ENCODE peak calls at places on chromosomes 13 and 19, in eight cellular contexts. G is neural progenitor cell, R is endodermal cell, C is HCT116, X is left ventricle myocardium inferior, B is mucosa of descending colon, O is fibroblast of lung, N is left lung. K is an unnamed sample.

GRCh38 chr19:18789883-18790565 is 1.1 kb downstream of the COMP start:
- DNase-seq in R (peak), X (no peak), G (peak), C (no peak), N (peak), B (no peak), O (peak), K (peak)

GRCh38 chr13:75870397-75870801 is 234.3 kb downstream of the LMO7 start:
- DNase-seq in O (no peak), R (peak), X (no peak), N (no peak), G (peak), B (no peak), C (no peak), K (peak)

GRCh38 chr13:24511019-24511823 is 1.4 kb downstream of the PARP4 start:
- DNase-seq in B (peak), O (peak), R (peak), G (peak), X (no peak), C (peak), N (no peak), K (peak)

GRCh38 chr19:40608957-40609356 is 7.8 kb downstream of the LTBP4 start:
- DNase-seq in O (no peak), N (no peak), C (no peak), R (no peak), X (no peak), G (no peak), B (no peak), K (no peak)

GRCh38 chr13:48251616-48252081 is 18.6 kb downstream of the ITM2B start:
- DNase-seq in R (no peak), G (no peak), C (no peak), B (no peak), O (peak), X (no peak), N (no peak), K (peak)

GRCh38 chr13:110336681-110337080 is 29.6 kb downstream of the COL4A2 start:
- DNase-seq in O (no peak), X (no peak), C (no peak), N (no peak), R (no peak), B (no peak), G (no peak), K (no peak)

GRCh38 chr13:32496574-32497160 is 41.9 kb downstream of the N4BP2L2 start:
- DNase-seq in G (no peak), B (no peak), R (no peak), C (no peak), O (peak), X (no peak), N (no peak), K (no peak)

GRCh38 chr19:1082165-1082927 is 12.8 kb downstream of the POLR2E start:
- DNase-seq in G (peak), R (peak), X (no peak), N (peak), C (peak), O (peak), B (peak), K (no peak)

GRCh38 chr19:5952193-5953033 is 25.5 kb downstream of the RANBP3 start:
- DNase-seq in X (no peak), G (no peak), C (no peak), R (no peak), O (no peak), B (no peak), N (no peak), K (no peak)

GRCh38 chr13:31038834-31039552 is 106.5 kb downstream of the TEX26 start:
- DNase-seq in N (no peak), R (no peak), B (no peak), O (peak), G (no peak), C (no peak), X (no peak), K (peak)

GRCh38 chr19:33236696-33237390 is 11.2 kb upstream of the SLC7A10 start:
- DNase-seq in X (no peak), O (no peak), C (no peak), N (peak), G (no peak), R (no peak), B (no peak), K (no peak)

GRCh38 chr13:50631041-50631440 is 212.5 kb downstream of the DLEU7 start:
- DNase-seq in R (no peak), X (no peak), G (no peak), C (no peak), O (no peak), B (no peak), N (no peak), K (no peak)

GRCh38 chr13:40130871-40131636 is 475.6 kb downstream of the COG6 start:
- DNase-seq in G (no peak), C (peak), N (no peak), B (no peak), X (no peak), R (no peak), O (peak), K (peak)

GRCh38 chr13:42970824-42971669 is 21.0 kb downstream of the EPSTI1 start:
- DNase-seq in X (no peak), C (peak), O (peak), N (no peak), B (peak), R (peak), G (peak), K (peak)

GRCh38 chr19:2648528-2648937 is 54.0 kb downstream of the GNG7 start:
- DNase-seq in O (peak), N (peak), C (peak), R (peak), B (peak), G (peak), X (peak), K (peak)

GRCh38 chr13:71524245-71525002 is 342.6 kb downstream of the DACH1 start:
- DNase-seq in B (no peak), G (no peak), R (no peak), O (no peak), N (no peak), X (no peak), C (no peak), K (no peak)

GRCh38 chr19:46474211-46474610 is 2.8 kb upstream of the PNMA8A start:
- DNase-seq in X (no peak), B (no peak), N (no peak), G (no peak), C (no peak), R (no peak), O (no peak), K (no peak)

GRCh38 chr13:77114271-77114670 is 87.3 kb upstream of the FBXL3 start:
- DNase-seq in O (no peak), B (no peak), R (no peak), X (no peak), C (no peak), G (no peak), N (no peak), K (no peak)

GRCh38 chr13:110523838-110524237 is 37.7 kb downstream of the RAB20 start:
- DNase-seq in B (no peak), X (no peak), O (no peak), N (no peak), C (no peak), R (no peak), G (no peak), K (no peak)

GRCh38 chr19:35746556-35746955 is 1.1 kb downstream of the PSENEN start:
- DNase-seq in B (no peak), N (no peak), C (no peak), X (no peak), O (no peak), G (no peak), R (no peak), K (no peak)
- H3K4me3 ChIP-seq in B (no peak), N (no peak), C (peak), X (peak), O (peak), G (peak), R (peak), K (peak)

GRCh38 chr19:50460161-50460765 is 16.0 kb upstream of the EMC10 start:
- DNase-seq in O (peak), X (no peak), N (peak), R (no peak), G (no peak), B (no peak), C (no peak), K (peak)
- TF ChIP-seq CTCF in O (peak), X (no peak), N (no peak), R (no peak), G (no peak), B (no peak), C (no peak), K (no peak)

DNA sequence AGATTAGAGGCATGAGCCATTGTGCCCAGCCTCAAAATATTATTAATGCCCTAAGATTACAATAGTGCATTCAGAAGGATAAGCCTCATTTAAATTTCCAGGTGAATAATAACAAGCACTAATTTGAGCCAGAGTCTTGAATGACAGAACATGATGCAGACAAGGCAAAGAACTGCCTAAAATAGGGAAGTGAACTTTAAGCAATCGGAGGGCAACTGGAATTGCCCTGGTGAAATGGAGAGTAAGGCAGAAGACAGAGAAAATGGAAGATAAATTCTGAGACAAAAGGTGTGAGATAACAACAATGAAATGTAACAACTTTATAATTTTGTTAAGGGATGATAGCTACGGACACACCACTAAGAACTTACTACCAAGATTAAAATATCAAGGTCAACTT is 199.9 kb downstream of the DIAPH3 start:
- DNase-seq in O (no peak), B (no peak), R (no peak), X (no peak), N (no peak), G (no peak), C (no peak), K (no peak)
- H3K4me3 ChIP-seq in O (no peak), B (no peak), R (no peak), X (no peak), N (no peak), G (no peak), C (no peak), K (no peak)

GRCh38 chr19:11154683-11155047 is 917 bp downstream of the SPC24 start:
- DNase-seq in B (no peak), X (no peak), O (no peak), C (no peak), G (no peak), R (no peak), N (no peak), K (no peak)

GRCh38 chr19:11151181-11151580 is 4.4 kb downstream of the SPC24 start:
- DNase-seq in X (peak), N (no peak), B (no peak), C (no peak), G (no peak), R (no peak), O (no peak), K (no peak)

GRCh38 chr19:11152318-11153062 is 3.1 kb downstream of the SPC24 start:
- DNase-seq in O (peak), C (no peak), G (no peak), B (peak), N (no peak), X (peak), R (no peak), K (peak)

GRCh38 chr19:11159598-11160001 is 4.0 kb upstream of the SPC24 start:
- DNase-seq in X (no peak), G (no peak), C (no peak), N (no peak), R (no peak), O (no peak), B (no peak), K (peak)

DNA sequence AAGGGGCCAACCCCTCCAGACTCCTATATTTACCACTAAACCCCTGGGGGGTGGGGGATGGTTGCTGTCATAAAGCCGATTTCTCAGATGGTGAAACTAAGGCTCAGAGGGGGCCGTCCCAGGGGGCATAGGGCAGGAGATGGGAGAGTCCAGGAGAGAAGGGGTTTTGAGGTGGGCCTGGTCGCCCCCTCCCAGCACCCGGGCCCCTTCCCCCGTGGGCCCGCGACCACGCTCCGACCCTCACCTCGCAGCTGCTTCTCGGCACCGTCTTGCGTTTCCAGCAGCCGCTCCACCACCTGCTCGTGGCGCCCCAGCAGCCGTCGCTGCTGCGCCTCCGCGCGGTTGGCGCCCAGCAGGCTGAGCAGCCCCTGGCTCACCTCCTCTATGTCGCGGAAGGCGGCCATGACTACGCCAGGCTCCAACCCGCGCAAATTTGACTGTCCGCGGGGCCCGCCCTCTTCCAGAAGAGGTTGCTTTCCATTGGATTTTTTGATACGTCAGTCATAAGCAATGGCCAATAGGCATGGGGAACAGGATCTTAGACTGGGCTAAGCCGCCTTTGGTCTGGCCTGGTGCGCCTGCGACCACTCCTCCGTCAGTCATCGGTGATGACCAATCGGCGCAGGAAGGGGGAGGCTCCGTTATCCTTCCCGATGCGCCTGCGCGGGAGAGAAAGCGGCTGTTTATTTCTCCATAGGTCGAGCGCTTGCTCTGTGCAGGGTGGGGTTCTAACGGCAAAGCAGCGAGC is at the start of gene SPC24:
- DNase-seq in N (peak), X (peak), C (peak), R (peak), B (peak), G (peak), O (peak), K (peak)
- TF ChIP-seq CTCF in N (no peak), X (no peak), C (no peak), R (peak), B (no peak), G (peak), O (no peak), K (no peak)

DNA sequence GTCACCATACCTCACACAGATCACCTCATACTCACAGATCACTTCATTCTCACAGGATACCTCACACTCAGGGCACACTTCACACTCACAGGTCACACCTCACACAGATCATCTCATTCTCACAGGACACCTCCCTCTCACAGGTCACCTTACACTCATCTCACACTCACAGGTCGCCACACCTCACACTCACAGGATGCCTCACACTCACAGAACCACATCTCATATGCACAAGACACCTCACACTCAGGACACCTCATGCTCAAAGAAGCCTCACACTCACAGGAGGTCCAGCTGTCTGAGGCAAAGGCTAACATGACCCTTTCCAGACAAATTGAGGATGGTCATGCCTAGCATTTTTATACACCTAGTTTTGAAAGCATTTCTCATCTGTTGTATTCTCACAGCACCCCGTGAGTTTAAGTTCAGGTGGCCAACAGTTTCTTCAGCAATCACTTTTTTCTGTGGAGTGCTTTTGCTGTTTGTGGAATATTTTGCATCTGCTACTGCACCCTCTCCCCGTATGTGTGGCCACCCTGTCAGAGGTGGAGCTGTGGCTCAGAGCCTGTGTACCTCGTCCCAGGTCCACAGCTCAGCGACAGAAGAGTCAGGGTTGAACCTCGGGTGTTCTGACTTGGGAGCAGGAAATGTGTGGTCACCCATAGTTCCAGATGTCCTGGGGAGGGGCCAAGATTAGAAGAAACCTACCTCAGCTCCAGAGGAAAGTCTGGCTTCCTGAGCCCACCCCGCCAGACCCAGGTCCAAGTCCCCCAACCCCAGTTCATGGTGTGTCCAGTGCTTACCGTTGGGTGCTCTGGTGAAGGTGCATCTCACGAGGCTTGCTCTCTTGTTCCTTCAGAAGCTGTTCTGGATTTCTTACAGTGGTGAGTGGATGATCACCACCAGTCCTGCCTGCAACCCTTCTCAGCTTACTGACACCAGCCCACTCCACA is 7.6 kb downstream of the F7 start:
- DNase-seq in B (no peak), X (no peak), O (no peak), G (no peak), R (peak), N (peak), C (no peak), K (no peak)
- H3K4me3 ChIP-seq in B (no peak), X (no peak), O (no peak), G (no peak), R (no peak), N (no peak), C (no peak), K (no peak)